ENCODE peak calls at places on chromosomes 5 and 9, in ten cellular contexts. A is pancreas; K is fibroblast of mammary gland; G is mucosa of descending colon; N is KBM-7; X is HT-29; Q is iris pigment epithelial cell; S is psoas muscle; Z is aorta; M is activated CD4-positive, alpha-beta memory T cell treated with anti-CD3 and anti-CD28 coated beads for 36 hours. P is an unnamed sample.

GRCh38 chr5:151040211-151040747 is 19.9 kb downstream of the GPX3 start:
- DNase-seq in N (no peak), Q (no peak), M (no peak), A (no peak), G (no peak), S (peak), K (peak), Z (no peak), X (no peak), P (no peak)

GRCh38 chr5:162209005-162209605 is 141.5 kb downstream of the GABRG2 start:
- DNase-seq in S (no peak), Z (no peak), G (no peak), M (peak), Q (peak), K (no peak), N (peak), X (peak), A (peak), P (peak)

GRCh38 chr5:65059681-65060598 is 291.2 kb downstream of the CWC27 start:
- DNase-seq in K (peak), A (no peak), Z (no peak), N (no peak), S (no peak), M (no peak), X (no peak), G (no peak), Q (peak), P (no peak)

GRCh38 chr5:158911693-158912363 is 187.9 kb downstream of the EBF1 start:
- DNase-seq in S (no peak), Q (no peak), X (no peak), M (no peak), A (no peak), N (no peak), K (peak), Z (no peak), G (no peak), P (no peak)

GRCh38 chr9:33225319-33226152 is 14.4 kb upstream of the SPINK4 start:
- DNase-seq in M (peak), A (peak), X (peak), Q (peak), G (no peak), N (peak), K (peak), S (no peak), Z (no peak), P (peak)

GRCh38 chr5:159456722-159457462 is 126.6 kb upstream of the IL12B start:
- DNase-seq in Z (no peak), N (no peak), S (no peak), K (peak), G (no peak), M (peak), A (no peak), Q (peak), X (no peak), P (no peak)

GRCh38 chr5:16791036-16791705 is 144.9 kb downstream of the MYO10 start:
- DNase-seq in Z (no peak), N (peak), Q (peak), A (no peak), K (peak), S (no peak), X (peak), G (no peak), M (no peak), P (peak)

GRCh38 chr9:4035809-4036208 is 264.1 kb downstream of the GLIS3 start:
- DNase-seq in A (no peak), X (no peak), S (no peak), N (no peak), K (no peak), Q (peak), Z (no peak), G (no peak), M (no peak), P (no peak)

GRCh38 chr5:53399921-53400697 is 80.3 kb upstream of the FST start:
- DNase-seq in A (no peak), N (no peak), Z (no peak), X (no peak), G (no peak), S (no peak), K (peak), Q (no peak), M (no peak), P (no peak)

GRCh38 chr9:111386386-111386785 is 56.4 kb upstream of the OR2K2 start:
- DNase-seq in K (peak), G (no peak), N (no peak), S (no peak), X (no peak), Z (no peak), M (no peak), A (no peak), Q (no peak), P (no peak)

GRCh38 chr5:90792725-90793124 is 234.1 kb downstream of the ADGRV1 start:
- DNase-seq in K (peak), N (no peak), G (no peak), X (no peak), M (no peak), Q (peak), Z (no peak), S (no peak), A (no peak), P (no peak)

GRCh38 chr9:35903049-35903448 is 3.0 kb upstream of the HRCT1 start:
- DNase-seq in S (no peak), Z (no peak), A (no peak), N (peak), G (no peak), X (peak), Q (peak), K (peak), M (peak), P (peak)

GRCh38 chr5:368162-369084 is 46.9 kb downstream of the AHRR start:
- DNase-seq in N (peak), S (no peak), Z (peak), K (peak), G (peak), Q (peak), A (no peak), X (no peak), M (peak), P (no peak)

GRCh38 chr5:7391688-7392400 is 4.1 kb upstream of the ADCY2 start:
- DNase-seq in S (no peak), G (no peak), A (no peak), M (no peak), N (no peak), K (no peak), Q (no peak), X (no peak), Z (no peak), P (no peak)

GRCh38 chr9:136160321-136160938 is 41.8 kb upstream of the TMEM250 start:
- DNase-seq in S (no peak), G (no peak), X (no peak), K (no peak), N (no peak), Z (no peak), M (no peak), Q (no peak), A (no peak), P (peak)

GRCh38 chr5:125023673-125024072 is 277.2 kb upstream of the ZNF608 start:
- DNase-seq in A (no peak), Q (peak), X (no peak), M (no peak), N (no peak), G (no peak), Z (no peak), S (no peak), K (peak), P (no peak)

GRCh38 chr5:132380047-132380446 is 10.5 kb downstream of the SLC22A5 start:
- DNase-seq in N (no peak), A (no peak), G (no peak), Z (no peak), S (no peak), K (no peak), M (no peak), X (no peak), Q (no peak), P (no peak)

GRCh38 chr9:132187006-132187760 is 25.3 kb downstream of the NTNG2 start:
- DNase-seq in S (no peak), A (no peak), M (no peak), G (no peak), Q (no peak), Z (no peak), K (no peak), N (no peak), X (no peak), P (no peak)

GRCh38 chr5:124025306-124025705 is 513.3 kb downstream of the CSNK1G3 start:
- DNase-seq in Q (no peak), S (no peak), G (no peak), K (no peak), N (no peak), M (no peak), Z (no peak), X (no peak), A (no peak), P (no peak)

GRCh38 chr9:109355564-109356297 is 34.9 kb upstream of the EPB41L4B start:
- DNase-seq in Q (no peak), N (no peak), Z (no peak), S (no peak), K (no peak), G (no peak), A (no peak), X (no peak), M (no peak), P (no peak)

GRCh38 chr5:140246378-140247122 is 56.4 kb downstream of the PFDN1 start:
- DNase-seq in X (no peak), N (no peak), G (no peak), S (peak), M (no peak), Z (peak), K (peak), Q (peak), A (no peak), P (no peak)

GRCh38 chr9:129504404-129504803 is 116.5 kb downstream of the C9orf50 start:
- DNase-seq in K (no peak), Z (no peak), Q (no peak), N (no peak), G (no peak), X (no peak), M (no peak), S (no peak), A (no peak), P (no peak)

GRCh38 chr5:177498013-177498847 is 826 bp upstream of the PDLIM7 start:
- DNase-seq in N (no peak), G (peak), Q (peak), Z (peak), K (no peak), X (no peak), M (peak), S (peak), A (no peak), P (no peak)

GRCh38 chr9:81083821-81084512 is 605.4 kb downstream of the TLE1 start:
- DNase-seq in X (no peak), K (peak), G (no peak), N (no peak), Q (peak), S (no peak), Z (no peak), M (no peak), A (no peak), P (no peak)

GRCh38 chr9:15837079-15837679 is 284.3 kb downstream of the CCDC171 start:
- DNase-seq in N (peak), S (no peak), K (peak), M (no peak), Z (no peak), X (peak), Q (peak), G (no peak), A (no peak), P (peak)

GRCh38 chr9:85425153-85425611 is 316.6 kb downstream of the AGTPBP1 start:
- DNase-seq in G (no peak), N (peak), M (peak), Z (peak), S (peak), A (peak), Q (peak), X (peak), K (peak), P (peak)

GRCh38 chr9:104280216-104280585 is 186.1 kb downstream of the SMC2 start:
- DNase-seq in N (no peak), G (no peak), K (no peak), M (no peak), S (no peak), Q (peak), X (no peak), Z (no peak), A (no peak), P (no peak)

P was measured in NCI-H1105 treated with DMSO at 0.1 percent for 48 hours.